ENCODE peak calls at places on chromosome 9, in ten cellular contexts. Y is CD4-positive, alpha-beta memory T cell; W is breast epithelium; I is hepatocyte; P is heart left ventricle; R is adrenal gland; D is stomach; V is GM06990; J is upper lobe of right lung; A is tibial nerve. U is an unnamed sample. For H3K27me3, the result is how much of the 10 kb centered on the place peaks cover.

GRCh38 chr9:114318416-114318815 is 4.5 kb upstream of the ORM1 start:
- DNase-seq in J (peak), A (no peak), R (no peak), P (no peak), V (no peak), I (no peak), W (no peak), Y (no peak), D (no peak), U (no peak)

GRCh38 chr9:126117631-126118030 is 209.0 kb upstream of the MVB12B start:
- DNase-seq in D (no peak), I (no peak), A (no peak), P (no peak), J (peak), W (no peak), Y (no peak), R (no peak), V (no peak), U (no peak)

GRCh38 chr9:81146684-81147337 is 542.5 kb downstream of the TLE1 start:
- DNase-seq in V (no peak), D (no peak), J (no peak), R (no peak), Y (no peak), P (no peak), I (no peak), W (no peak), A (no peak), U (no peak)

GRCh38 chr9:114399381-114399780 is 11.6 kb upstream of the AKNA start:
- DNase-seq in W (no peak), D (no peak), J (no peak), A (no peak), R (no peak), I (no peak), V (no peak), P (no peak), Y (no peak), U (no peak)

GRCh38 chr9:14618851-14619250 is 74.4 kb downstream of the ZDHHC21 start:
- DNase-seq in D (no peak), W (no peak), P (no peak), A (no peak), Y (no peak), J (no peak), V (no peak), I (no peak), R (no peak), U (no peak)

GRCh38 chr9:105297442-105298097 is 53.1 kb downstream of the SLC44A1 start:
- DNase-seq in J (no peak), V (no peak), D (no peak), A (no peak), W (no peak), I (no peak), R (no peak), P (no peak), Y (no peak), U (no peak)

GRCh38 chr9:132546148-132547051 is 36.0 kb upstream of the BARHL1 start:
- DNase-seq in I (peak), A (no peak), Y (no peak), P (no peak), W (no peak), J (no peak), D (no peak), R (peak), V (no peak), U (peak)

GRCh38 chr9:127554966-127555829 is 56.9 kb upstream of the STXBP1 start:
- DNase-seq in A (no peak), R (no peak), D (no peak), I (no peak), W (no peak), Y (no peak), J (no peak), V (no peak), P (no peak), U (no peak)

GRCh38 chr9:122188369-122188768 is 28.7 kb downstream of the MORN5 start:
- DNase-seq in A (no peak), P (no peak), V (no peak), J (no peak), Y (no peak), D (no peak), W (no peak), R (no peak), I (no peak), U (no peak)

GRCh38 chr9:14939378-14939777 is 29.1 kb upstream of the FREM1 start:
- DNase-seq in W (no peak), J (no peak), Y (no peak), R (no peak), P (no peak), A (no peak), I (no peak), V (no peak), D (no peak), U (no peak)

GRCh38 chr9:132502480-132502879 is 79.9 kb upstream of the BARHL1 start:
- DNase-seq in P (no peak), I (no peak), A (no peak), Y (no peak), R (no peak), V (no peak), J (no peak), D (no peak), W (no peak), U (no peak)

GRCh38 chr9:78325343-78325742 is 28.4 kb downstream of the PSAT1 start:
- DNase-seq in R (peak), D (no peak), A (no peak), P (no peak), V (no peak), Y (no peak), W (no peak), I (peak), J (no peak), U (no peak)

GRCh38 chr9:34589656-34590375 is at the start of gene CNTFR:
- DNase-seq in R (no peak), I (peak), W (no peak), D (no peak), Y (peak), A (no peak), P (no peak), V (no peak), J (no peak), U (peak)
- H3K4me3 ChIP-seq in R (no peak), I (peak), W (peak), D (peak), Y (no peak), A (peak), P (peak), V (no peak), J (peak), U (peak)

DNA sequence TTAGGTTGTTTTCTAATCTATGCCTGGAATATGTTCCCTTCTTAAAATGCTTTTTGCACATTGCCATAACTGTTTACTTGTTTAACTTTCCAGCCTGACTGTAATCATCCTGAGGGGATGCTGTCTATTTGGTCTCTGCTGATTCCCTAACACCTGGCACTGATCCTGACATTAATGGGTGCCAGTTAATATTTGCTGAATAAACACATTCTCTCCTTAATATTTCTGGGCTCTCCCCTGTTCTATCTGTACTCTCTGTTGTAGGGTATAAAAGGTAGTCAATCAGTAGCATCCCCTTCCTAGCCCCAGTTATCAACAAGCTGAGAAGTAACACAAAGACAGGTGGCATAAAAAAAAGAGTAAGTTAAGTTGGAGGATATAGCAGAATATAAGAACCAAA is 21.3 kb upstream of the SLC31A2 start:
- DNase-seq in D (no peak), I (no peak), V (no peak), Y (no peak), P (no peak), W (no peak), A (no peak), R (no peak), J (no peak), U (no peak)
- H3K27me3 ChIP-seq in D (half or more), I (under half), V (under half), Y (under half), P (under half), W (under half), A (under half), R (under half), J (under half), U (under half)

DNA sequence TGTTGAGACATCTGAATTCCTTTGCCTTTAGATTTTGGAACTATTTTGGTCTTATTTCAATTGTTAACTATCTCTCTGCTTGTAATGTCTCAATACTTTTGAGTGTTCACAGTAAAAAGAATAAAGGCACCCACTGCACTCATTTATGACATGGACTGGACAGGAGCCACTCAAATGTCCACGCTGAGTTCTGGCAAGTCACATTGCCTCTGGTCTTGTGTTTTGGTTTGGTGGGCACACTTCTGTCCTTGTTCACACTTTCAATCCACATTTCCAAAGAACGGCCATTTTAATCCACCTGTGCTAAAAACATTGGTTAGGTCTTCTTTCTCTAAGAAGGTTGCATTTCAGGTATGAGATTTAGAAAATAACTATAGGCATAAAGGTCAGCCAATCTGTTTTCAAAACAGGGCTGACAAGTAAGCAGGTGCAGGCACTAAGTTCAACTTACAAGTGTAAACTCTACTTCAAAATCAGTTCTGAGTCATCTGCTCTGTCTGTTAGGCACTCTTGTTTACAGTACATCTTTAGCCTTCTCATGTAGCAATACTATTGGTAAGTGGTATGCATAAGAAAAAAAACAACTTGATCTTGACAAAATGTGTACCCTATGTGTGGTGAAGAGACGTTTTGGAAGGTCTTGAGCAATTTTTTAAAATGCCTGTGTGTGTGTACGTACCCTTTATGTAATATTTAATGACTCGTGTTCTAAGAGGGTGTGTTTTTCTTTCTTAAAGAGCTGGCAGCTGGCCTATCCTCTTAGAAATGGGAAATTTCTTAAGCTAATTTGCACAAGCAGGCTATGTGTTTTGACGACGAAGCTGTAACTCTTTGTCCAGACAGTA is 31.5 kb upstream of the ZFAND5 start:
- DNase-seq in R (no peak), A (no peak), Y (no peak), P (no peak), W (no peak), I (peak), V (no peak), J (no peak), D (no peak), U (no peak)
- H3K4me3 ChIP-seq in R (no peak), A (no peak), Y (no peak), P (no peak), W (no peak), I (no peak), V (no peak), J (no peak), D (no peak), U (no peak)

GRCh38 chr9:76704601-76705204 is 59.5 kb upstream of the PCA3 start:
- DNase-seq in R (peak), A (no peak), D (no peak), W (no peak), J (no peak), Y (peak), I (peak), P (no peak), V (no peak), U (no peak)
- H3K27me3 ChIP-seq in R (under half), A (under half), D (under half), W (under half), J (under half), Y (under half), I (under half), P (under half), V (under half), U (under half)

GRCh38 chr9:130662927-130663257 is 1.5 kb upstream of the PRDM12 start:
- DNase-seq in J (no peak), V (no peak), I (no peak), W (no peak), A (no peak), R (no peak), Y (no peak), P (peak), D (no peak), U (no peak)
- H3K4me3 ChIP-seq in J (no peak), V (no peak), I (no peak), W (no peak), A (no peak), R (no peak), Y (no peak), P (peak), D (no peak), U (no peak)

U was measured in MG63.